ENCODE peak calls at places on chromosomes 11 and 22, in ten cellular contexts. P is brain microvascular endothelial cell, X is thoracic aorta, G is body of pancreas, L is A549, K is WTC11, W is H9, J is BE2C, N is heart right ventricle, F is GM20000. C is an unnamed sample.

GRCh38 chr11:125140251-125140650 is 24.3 kb upstream of the PKNOX2 start:
- DNase-seq in W (no peak), N (no peak), L (no peak), P (no peak), K (no peak), J (peak; percentile 22), F (no peak), X (no peak), G (no peak), C (no peak)

GRCh38 chr11:127281534-127281933 is 281.0 kb upstream of the KIRREL3 start:
- DNase-seq in K (no peak), N (no peak), W (no peak), J (no peak), F (no peak), P (no peak), X (no peak), L (no peak), G (no peak), C (no peak)

GRCh38 chr11:860238-861104 is 17.8 kb downstream of the TSPAN4 start:
- DNase-seq in W (no peak), P (no peak), K (no peak), L (no peak), J (no peak), F (no peak), G (no peak), N (no peak), X (no peak), C (no peak)

GRCh38 chr11:7512525-7513209 is 1.1 kb upstream of the PPFIBP2 start:
- DNase-seq in L (no peak), W (no peak), X (peak; percentile 40), K (peak; percentile 18), P (no peak), J (peak; percentile 15), G (peak; percentile 86), F (peak; percentile 89), N (peak; percentile 82), C (peak; percentile 58)

GRCh38 chr11:65180877-65181568 is 705 bp upstream of the CAPN1 start:
- DNase-seq in F (peak; percentile 84), G (peak; percentile 72), P (peak; percentile 47), W (peak; percentile 84), N (peak; percentile 69), X (no peak), J (peak; percentile 82), K (peak; percentile 86), L (peak; percentile 76), C (peak; percentile 63)

GRCh38 chr11:57515332-57516060 is at the start of gene SLC43A1:
- DNase-seq in F (peak; percentile 73), P (peak; percentile 47), N (peak; percentile 70), L (peak; percentile 65), W (peak; percentile 54), K (peak; percentile 54), G (peak; percentile 80), X (no peak), J (peak; percentile 25), C (peak; percentile 48)

GRCh38 chr11:59423835-59424234 is 2.4 kb downstream of the OR5A2 start:
- DNase-seq in L (no peak), F (no peak), X (no peak), J (no peak), P (no peak), N (no peak), G (no peak), K (no peak), W (no peak), C (no peak)

GRCh38 chr22:46019351-46019750 is 42.4 kb upstream of the WNT7B start:
- DNase-seq in G (no peak), K (peak; percentile 8), X (no peak), P (no peak), W (no peak), F (no peak), L (no peak), N (no peak), J (no peak), C (no peak)

GRCh38 chr11:41845066-41845465 is 385.6 kb upstream of the LRRC4C start:
- DNase-seq in G (no peak), N (no peak), K (no peak), L (no peak), P (no peak), F (no peak), X (no peak), W (no peak), J (no peak), C (no peak)

GRCh38 chr11:47185305-47186075 is 744 bp downstream of the PACSIN3 start:
- DNase-seq in X (no peak), K (peak; percentile 89), W (peak; percentile 96), J (no peak), L (no peak), F (no peak), N (peak; percentile 75), P (peak; percentile 11), G (peak; percentile 75), C (no peak)

GRCh38 chr11:108824601-108825000 is 159.7 kb downstream of the DDX10 start:
- DNase-seq in N (no peak), X (no peak), G (no peak), F (no peak), P (no peak), K (no peak), W (no peak), J (no peak), L (no peak), C (no peak)

GRCh38 chr22:33706100-33706499 is 214.2 kb downstream of the LARGE1 start:
- DNase-seq in P (no peak), G (no peak), J (no peak), X (no peak), K (peak; percentile 19), L (no peak), N (no peak), F (no peak), W (peak; percentile 41), C (no peak)

GRCh38 chr22:40044870-40045834 is 50.4 kb downstream of the FAM83F start:
- DNase-seq in N (peak; percentile 57), X (no peak), F (peak; percentile 86), G (peak; percentile 56), K (peak; percentile 65), W (peak; percentile 58), P (peak; percentile 11), J (peak; percentile 40), L (peak; percentile 17), C (peak; percentile 87)

GRCh38 chr11:130131957-130132850 is 27.4 kb upstream of the ST14 start:
- DNase-seq in N (no peak), K (peak; percentile 67), G (peak; percentile 68), L (peak; percentile 71), F (peak; percentile 74), X (no peak), P (peak; percentile 64), W (peak; percentile 67), J (peak; percentile 48), C (peak; percentile 62)

GRCh38 chr22:23012081-23012622 is 58.2 kb upstream of the GNAZ start:
- DNase-seq in G (no peak), X (no peak), K (no peak), W (no peak), N (no peak), J (no peak), F (peak; percentile 53), L (no peak), P (no peak), C (peak; percentile 80)

GRCh38 chr11:116736763-116737162 is 36.0 kb downstream of the BUD13 start:
- DNase-seq in K (no peak), P (no peak), G (no peak), X (no peak), L (peak; percentile 33), W (no peak), N (no peak), F (no peak), J (peak; percentile 33), C (no peak)
- TF ChIP-seq CTCF in K (no peak), P (peak; percentile 11), G (no peak), X (no peak), L (no peak), W (peak; percentile 43), N (no peak), F (no peak), J (peak; percentile 47), C (no peak)

GRCh38 chr11:120486138-120486537 is 25.4 kb upstream of the GRIK4 start:
- DNase-seq in F (no peak), P (no peak), L (no peak), G (no peak), N (no peak), W (no peak), X (no peak), J (no peak), K (no peak), C (no peak)

GRCh38 chr11:120482149-120482548 is 29.4 kb upstream of the GRIK4 start:
- DNase-seq in K (no peak), N (no peak), W (no peak), X (no peak), G (peak; percentile 8), J (peak; percentile 18), P (peak; percentile 22), L (no peak), F (no peak), C (no peak)
- TF ChIP-seq CTCF in K (no peak), N (no peak), W (no peak), X (no peak), G (no peak), J (no peak), P (no peak), L (no peak), F (no peak), C (no peak)

GRCh38 chr22:19942071-19942885 is 660 bp upstream of the TXNRD2 start:
- DNase-seq in G (no peak), P (peak; percentile 56), F (peak; percentile 63), K (no peak), N (no peak), X (no peak), J (no peak), L (peak; percentile 18), W (no peak), C (no peak)
- TF ChIP-seq CTCF in G (no peak), P (no peak), F (no peak), K (no peak), N (no peak), X (no peak), J (no peak), L (no peak), W (no peak), C (no peak)

GRCh38 chr22:48663297-48663696 is 1164.4 kb downstream of the BRD1 start:
- DNase-seq in W (peak; percentile 47), L (no peak), X (no peak), F (no peak), K (no peak), G (no peak), J (no peak), N (no peak), P (no peak), C (peak; percentile 23)
- TF ChIP-seq CTCF in W (peak; percentile 85), L (no peak), X (no peak), F (peak; percentile 13), K (peak; percentile 77), G (no peak), J (peak; percentile 53), N (peak; percentile 8), P (peak; percentile 49), C (peak; percentile 69)